ENCODE peak calls at places on chromosomes 1 and 21, in seven cellular contexts. One of them, this sample, is unnamed.

GRCh38 chr1:67647036-67647798 is 37.8 kb upstream of the GADD45A start:
- DNase-seq in SK-MEL-5: no peak
- DNase-seq in GM12892: no peak
- DNase-seq in mucosa of descending colon: no peak
- DNase-seq in T follicular helper cell: no peak
- DNase-seq in omental fat pad: no peak
- DNase-seq in fibroblast of mammary gland: peak; percentile 66
- DNase-seq in this sample: no peak

GRCh38 chr1:100622037-100622436 is 84.1 kb downstream of the GPR88 start:
- DNase-seq in SK-MEL-5: no peak
- DNase-seq in GM12892: no peak
- DNase-seq in mucosa of descending colon: no peak
- DNase-seq in T follicular helper cell: no peak
- DNase-seq in omental fat pad: no peak
- DNase-seq in fibroblast of mammary gland: peak; percentile 99
- DNase-seq in this sample: peak; percentile 6

GRCh38 chr1:187509091-187509490 is 680.3 kb downstream of the PLA2G4A start:
- DNase-seq in SK-MEL-5: no peak
- DNase-seq in GM12892: no peak
- DNase-seq in mucosa of descending colon: no peak
- DNase-seq in T follicular helper cell: no peak
- DNase-seq in omental fat pad: no peak
- DNase-seq in fibroblast of mammary gland: no peak
- DNase-seq in this sample: no peak

GRCh38 chr1:111988377-111988742 is 1.1 kb downstream of the KCND3 start:
- DNase-seq in SK-MEL-5: no peak
- DNase-seq in GM12892: no peak
- DNase-seq in mucosa of descending colon: no peak
- DNase-seq in T follicular helper cell: no peak
- DNase-seq in omental fat pad: no peak
- DNase-seq in fibroblast of mammary gland: no peak
- DNase-seq in this sample: no peak

GRCh38 chr1:25194576-25195020 is 37.7 kb downstream of the SYF2 start:
- DNase-seq in SK-MEL-5: no peak
- DNase-seq in GM12892: no peak
- DNase-seq in mucosa of descending colon: peak; percentile 47
- DNase-seq in T follicular helper cell: no peak
- DNase-seq in omental fat pad: no peak
- DNase-seq in fibroblast of mammary gland: no peak
- DNase-seq in this sample: no peak

GRCh38 chr21:41422546-41423372 is 3.3 kb upstream of the MX1 start:
- DNase-seq in SK-MEL-5: no peak
- DNase-seq in GM12892: no peak
- DNase-seq in mucosa of descending colon: no peak
- DNase-seq in T follicular helper cell: no peak
- DNase-seq in omental fat pad: no peak
- DNase-seq in fibroblast of mammary gland: no peak
- DNase-seq in this sample: no peak

GRCh38 chr1:202069670-202070069 is 53.0 kb upstream of the GPR37L1 start:
- DNase-seq in SK-MEL-5: no peak
- DNase-seq in GM12892: no peak
- DNase-seq in mucosa of descending colon: no peak
- DNase-seq in T follicular helper cell: no peak
- DNase-seq in omental fat pad: no peak
- DNase-seq in fibroblast of mammary gland: no peak
- DNase-seq in this sample: no peak

GRCh38 chr21:34807146-34807880 is 138.5 kb downstream of the CLIC6 start:
- DNase-seq in SK-MEL-5: no peak
- DNase-seq in GM12892: no peak
- DNase-seq in mucosa of descending colon: no peak
- DNase-seq in T follicular helper cell: peak; percentile 39
- DNase-seq in omental fat pad: peak; percentile 45
- DNase-seq in fibroblast of mammary gland: peak; percentile 99
- DNase-seq in this sample: peak; percentile 30

GRCh38 chr1:153946622-153947246 is at the start of gene DENND4B:
- DNase-seq in SK-MEL-5: peak; percentile 87
- DNase-seq in GM12892: peak; percentile 99
- DNase-seq in mucosa of descending colon: peak; percentile 89
- DNase-seq in T follicular helper cell: peak; percentile 58
- DNase-seq in omental fat pad: no peak
- DNase-seq in fibroblast of mammary gland: peak; percentile 70
- DNase-seq in this sample: peak; percentile 40

GRCh38 chr1:226601456-226601855 is 52.9 kb downstream of the STUM start:
- DNase-seq in SK-MEL-5: no peak
- DNase-seq in GM12892: no peak
- DNase-seq in mucosa of descending colon: no peak
- DNase-seq in T follicular helper cell: no peak
- DNase-seq in omental fat pad: no peak
- DNase-seq in fibroblast of mammary gland: no peak
- DNase-seq in this sample: no peak

GRCh38 chr1:155051777-155052398 is 772 bp downstream of the ADAM15 start:
- DNase-seq in SK-MEL-5: peak; percentile 32
- DNase-seq in GM12892: peak; percentile 53
- DNase-seq in mucosa of descending colon: peak; percentile 75
- DNase-seq in T follicular helper cell: peak; percentile 17
- DNase-seq in omental fat pad: no peak
- DNase-seq in fibroblast of mammary gland: peak; percentile 18
- DNase-seq in this sample: no peak

GRCh38 chr1:61612600-61612999 is 112.3 kb downstream of the TM2D1 start:
- DNase-seq in SK-MEL-5: no peak
- DNase-seq in GM12892: no peak
- DNase-seq in mucosa of descending colon: no peak
- DNase-seq in T follicular helper cell: no peak
- DNase-seq in omental fat pad: no peak
- DNase-seq in fibroblast of mammary gland: no peak
- DNase-seq in this sample: no peak

GRCh38 chr1:180920702-180921101 is 8.0 kb downstream of the KIAA1614 start:
- DNase-seq in SK-MEL-5: peak; percentile 39
- DNase-seq in GM12892: no peak
- DNase-seq in mucosa of descending colon: no peak
- DNase-seq in T follicular helper cell: no peak
- DNase-seq in omental fat pad: no peak
- DNase-seq in fibroblast of mammary gland: no peak
- DNase-seq in this sample: no peak

GRCh38 chr1:25623731-25624130 is 7.1 kb downstream of the MAN1C1 start:
- DNase-seq in SK-MEL-5: no peak
- DNase-seq in GM12892: no peak
- DNase-seq in mucosa of descending colon: no peak
- DNase-seq in T follicular helper cell: no peak
- DNase-seq in omental fat pad: no peak
- DNase-seq in fibroblast of mammary gland: no peak
- DNase-seq in this sample: no peak

This sample was measured in thoracic aorta.